ENCODE peak calls at places on chromosomes 4 and X, in seven cellular contexts. T, S, N, X, Z, F and G are unnamed samples.

GRCh38 chrX:144840616-144841015 is 406.7 kb upstream of the SPANXN1 start:
- DNase-seq in T (no peak), S (no peak), N (no peak), X (no peak), Z (no peak), F (no peak), G (no peak)

GRCh38 chrX:20988118-20988517 is 386.1 kb upstream of the CNKSR2 start:
- DNase-seq in T (peak), S (no peak), N (peak), X (no peak), Z (no peak), F (no peak), G (no peak)

GRCh38 chr4:74374561-74375327 is 9.8 kb downstream of the EREG start:
- DNase-seq in T (peak), S (no peak), N (peak), X (peak), Z (no peak), F (peak), G (peak)

GRCh38 chr4:3714642-3715001 is 51.6 kb upstream of the ADRA2C start:
- DNase-seq in T (no peak), S (no peak), N (no peak), X (no peak), Z (no peak), F (no peak), G (no peak)

GRCh38 chr4:140084426-140084825 is 69.6 kb downstream of the MAML3 start:
- DNase-seq in T (no peak), S (no peak), N (no peak), X (no peak), Z (no peak), F (no peak), G (no peak)

GRCh38 chr4:146478009-146478408 is 43.7 kb downstream of the SLC10A7 start:
- DNase-seq in T (no peak), S (no peak), N (no peak), X (no peak), Z (no peak), F (no peak), G (no peak)

GRCh38 chrX:75303795-75304194 is 29.9 kb downstream of the UPRT start:
- DNase-seq in T (no peak), S (no peak), N (peak), X (peak), Z (no peak), F (peak), G (no peak)

GRCh38 chr4:82784615-82785247 is 13.9 kb downstream of the SCD5 start:
- DNase-seq in T (peak), S (no peak), N (peak), X (peak), Z (no peak), F (peak), G (no peak)

GRCh38 chr4:3814026-3814570 is 47.9 kb downstream of the ADRA2C start:
- DNase-seq in T (no peak), S (no peak), N (no peak), X (no peak), Z (no peak), F (no peak), G (no peak)

GRCh38 chrX:35244088-35244741 is 301.6 kb downstream of the FAM47B start:
- DNase-seq in T (no peak), S (no peak), N (no peak), X (no peak), Z (no peak), F (no peak), G (no peak)

GRCh38 chrX:23756165-23756564 is 13.1 kb upstream of the ACOT9 start:
- DNase-seq in T (peak), S (peak), N (peak), X (peak), Z (no peak), F (peak), G (peak)

GRCh38 chr4:22170353-22170752 is 221.8 kb upstream of the KCNIP4 start:
- DNase-seq in T (peak), S (no peak), N (peak), X (peak), Z (no peak), F (peak), G (no peak)

GRCh38 chr4:45363931-45364330 is 637.6 kb upstream of the GNPDA2 start:
- DNase-seq in T (no peak), S (no peak), N (peak), X (peak), Z (no peak), F (no peak), G (no peak)

GRCh38 chr4:156192033-156192432 is 238.4 kb upstream of the CTSO start:
- DNase-seq in T (no peak), S (no peak), N (no peak), X (no peak), Z (no peak), F (no peak), G (no peak)

GRCh38 chrX:69165116-69165651 is at the start of gene PJA1:
- DNase-seq in T (peak), S (peak), N (peak), X (peak), Z (peak), F (peak), G (no peak)

GRCh38 chr4:26048378-26048882 is 134.4 kb downstream of the SMIM20 start:
- DNase-seq in T (peak), S (no peak), N (peak), X (peak), Z (no peak), F (peak), G (peak)

GRCh38 chrX:128106630-128107029 is 54.4 kb upstream of the ACTRT1 start:
- DNase-seq in T (peak), S (peak), N (no peak), X (peak), Z (no peak), F (no peak), G (no peak)

GRCh38 chr4:87896020-87896621 is 63.4 kb downstream of the MEPE start:
- DNase-seq in T (peak), S (no peak), N (peak), X (peak), Z (no peak), F (peak), G (no peak)

GRCh38 chr4:113141901-113142346 is 92.5 kb downstream of the ANK2 start:
- DNase-seq in T (peak), S (no peak), N (peak), X (peak), Z (no peak), F (peak), G (no peak)

GRCh38 chr4:183183906-183184535 is 85.0 kb downstream of the WWC2 start:
- DNase-seq in T (no peak), S (no peak), N (no peak), X (no peak), Z (no peak), F (no peak), G (no peak)

GRCh38 chr4:173499568-173500535 is 30.2 kb downstream of the HAND2 start:
- DNase-seq in T (no peak), S (no peak), N (no peak), X (no peak), Z (no peak), F (no peak), G (no peak)

GRCh38 chr4:107689912-107690587 is 30.0 kb downstream of the PAPSS1 start:
- DNase-seq in T (peak), S (no peak), N (peak), X (peak), Z (no peak), F (peak), G (no peak)

GRCh38 chrX:47607091-47607490 is 12.6 kb downstream of the SYN1 start:
- DNase-seq in T (no peak), S (no peak), N (peak), X (peak), Z (no peak), F (peak), G (no peak)

GRCh38 chr4:137307806-137308205 is 224.5 kb downstream of the PCDH18 start:
- DNase-seq in T (peak), S (no peak), N (peak), X (peak), Z (no peak), F (peak), G (no peak)

GRCh38 chrX:106898462-106898861 is 4.7 kb downstream of the RIPPLY1 start:
- DNase-seq in T (peak), S (peak), N (peak), X (peak), Z (no peak), F (peak), G (no peak)

GRCh38 chrX:84469226-84469625 is 33.0 kb downstream of the HDX start:
- DNase-seq in T (peak), S (no peak), N (peak), X (peak), Z (no peak), F (peak), G (no peak)

GRCh38 chr4:68797048-68797447 is 18.7 kb upstream of the UGT2B10 start:
- DNase-seq in T (no peak), S (no peak), N (no peak), X (no peak), Z (no peak), F (no peak), G (no peak)

GRCh38 chr4:8869879-8870646 is 1.6 kb downstream of the HMX1 start:
- DNase-seq in T (no peak), S (no peak), N (no peak), X (no peak), Z (no peak), F (no peak), G (no peak)

GRCh38 chr4:13367244-13367643 is 116.9 kb downstream of the RAB28 start:
- DNase-seq in T (no peak), S (no peak), N (no peak), X (no peak), Z (no peak), F (no peak), G (no peak)

GRCh38 chrX:30513284-30513683 is 64.3 kb downstream of the TASL start:
- DNase-seq in T (peak), S (no peak), N (peak), X (peak), Z (no peak), F (peak), G (no peak)
- TF ChIP-seq CTCF in T (peak), S (peak), N (peak), X (peak), Z (no peak), F (peak), G (no peak)

GRCh38 chr4:56220261-56220660 is 167.0 kb downstream of the AASDH start:
- DNase-seq in T (no peak), S (no peak), N (no peak), X (peak), Z (no peak), F (peak), G (no peak)
- TF ChIP-seq CTCF in T (no peak), S (no peak), N (no peak), X (no peak), Z (no peak), F (no peak), G (no peak)

DNA sequence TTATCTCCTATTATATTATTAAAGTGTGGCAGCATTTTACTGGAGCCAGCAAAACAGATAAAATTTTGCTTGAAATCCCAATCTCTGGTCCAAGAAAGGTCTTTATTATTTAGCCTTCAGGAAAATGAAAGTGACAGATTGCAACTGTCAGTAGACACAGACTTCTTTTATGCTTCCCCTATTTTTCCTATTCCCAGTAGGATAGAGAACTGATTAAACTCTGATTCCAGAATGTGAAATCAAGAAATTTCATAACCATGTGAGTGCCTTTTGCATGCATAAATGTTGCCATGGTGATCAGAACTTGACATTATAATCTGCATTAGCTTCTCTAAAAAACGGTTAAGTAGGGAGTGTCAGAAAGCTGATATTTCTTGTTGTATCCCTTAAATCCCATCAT is 255.2 kb upstream of the GABRA2 start:
- DNase-seq in T (no peak), S (no peak), N (no peak), X (no peak), Z (no peak), F (no peak), G (no peak)
- TF ChIP-seq CTCF in T (no peak), S (no peak), N (no peak), X (no peak), Z (no peak), F (no peak), G (no peak)

GRCh38 chr4:154928640-154929257 is 147.7 kb downstream of the RBM46 start:
- DNase-seq in T (peak), S (peak), N (peak), X (peak), Z (no peak), F (peak), G (no peak)

GRCh38 chr4:154927126-154927525 is 146.1 kb downstream of the RBM46 start:
- DNase-seq in T (no peak), S (no peak), N (no peak), X (no peak), Z (no peak), F (no peak), G (no peak)
- TF ChIP-seq CTCF in T (no peak), S (no peak), N (no peak), X (no peak), Z (no peak), F (no peak), G (no peak)

GRCh38 chr4:42278709-42279324 is 118.5 kb upstream of the SHISA3 start:
- DNase-seq in T (no peak), S (no peak), N (no peak), X (no peak), Z (no peak), F (no peak), G (no peak)
- TF ChIP-seq CTCF in T (no peak), S (no peak), N (no peak), X (no peak), Z (no peak), F (no peak), G (no peak)

GRCh38 chrX:10725071-10725470 is 104.7 kb upstream of the MID1 start:
- DNase-seq in T (peak), S (no peak), N (no peak), X (peak), Z (no peak), F (no peak), G (no peak)
- TF ChIP-seq CTCF in T (peak), S (peak), N (peak), X (peak), Z (peak), F (no peak), G (no peak)